ENCODE peak calls at places on chromosomes 7 and 10, in six cellular contexts. One of them, this sample, is unnamed.

GRCh38 chr7:127107601-127108007 is 145.1 kb downstream of the GRM8 start:
- DNase-seq in cardiac muscle cell: peak; percentile 92
- DNase-seq in type B pancreatic cell: peak; percentile 73
- DNase-seq in glutamatergic neuron: peak; percentile 53
- DNase-seq in psoas muscle: no peak
- DNase-seq in adrenal gland: peak; percentile 37
- DNase-seq in this sample: no peak

GRCh38 chr10:45470098-45471012 is 96.3 kb downstream of the ALOX5 start:
- DNase-seq in cardiac muscle cell: peak; percentile 15
- DNase-seq in type B pancreatic cell: no peak
- DNase-seq in glutamatergic neuron: no peak
- DNase-seq in psoas muscle: no peak
- DNase-seq in adrenal gland: no peak
- DNase-seq in this sample: peak; percentile 90

GRCh38 chr10:111249925-111250324 is 173.1 kb downstream of the ADRA2A start:
- DNase-seq in cardiac muscle cell: no peak
- DNase-seq in type B pancreatic cell: no peak
- DNase-seq in glutamatergic neuron: no peak
- DNase-seq in psoas muscle: no peak
- DNase-seq in adrenal gland: no peak
- DNase-seq in this sample: no peak

GRCh38 chr7:139875821-139876241 is 46.8 kb downstream of the TBXAS1 start:
- DNase-seq in cardiac muscle cell: no peak
- DNase-seq in type B pancreatic cell: no peak
- DNase-seq in glutamatergic neuron: no peak
- DNase-seq in psoas muscle: no peak
- DNase-seq in adrenal gland: peak; percentile 30
- DNase-seq in this sample: no peak

GRCh38 chr7:115477193-115477651 is 553.3 kb downstream of the TFEC start:
- DNase-seq in cardiac muscle cell: peak; percentile 68
- DNase-seq in type B pancreatic cell: no peak
- DNase-seq in glutamatergic neuron: peak; percentile 45
- DNase-seq in psoas muscle: peak; percentile 15
- DNase-seq in adrenal gland: no peak
- DNase-seq in this sample: no peak

GRCh38 chr10:30384791-30385201 is 35.7 kb upstream of the MTPAP start:
- DNase-seq in cardiac muscle cell: peak; percentile 50
- DNase-seq in type B pancreatic cell: no peak
- DNase-seq in glutamatergic neuron: peak; percentile 65
- DNase-seq in psoas muscle: no peak
- DNase-seq in adrenal gland: no peak
- DNase-seq in this sample: no peak

GRCh38 chr10:13100349-13101294 is 659 bp downstream of the OPTN start:
- DNase-seq in cardiac muscle cell: no peak
- DNase-seq in type B pancreatic cell: no peak
- DNase-seq in glutamatergic neuron: no peak
- DNase-seq in psoas muscle: no peak
- DNase-seq in adrenal gland: peak; percentile 57
- DNase-seq in this sample: no peak

GRCh38 chr10:102982281-102982680 is 64.2 kb downstream of the CNNM2 start:
- DNase-seq in cardiac muscle cell: no peak
- DNase-seq in type B pancreatic cell: no peak
- DNase-seq in glutamatergic neuron: no peak
- DNase-seq in psoas muscle: no peak
- DNase-seq in adrenal gland: no peak
- DNase-seq in this sample: no peak

GRCh38 chr10:24718031-24718855 is 5.4 kb downstream of the ARHGAP21 start:
- DNase-seq in cardiac muscle cell: no peak
- DNase-seq in type B pancreatic cell: no peak
- DNase-seq in glutamatergic neuron: no peak
- DNase-seq in psoas muscle: no peak
- DNase-seq in adrenal gland: no peak
- DNase-seq in this sample: peak; percentile 79

GRCh38 chr7:105245398-105246099 is 143.2 kb downstream of the SRPK2 start:
- DNase-seq in cardiac muscle cell: no peak
- DNase-seq in type B pancreatic cell: no peak
- DNase-seq in glutamatergic neuron: no peak
- DNase-seq in psoas muscle: no peak
- DNase-seq in adrenal gland: peak; percentile 44
- DNase-seq in this sample: no peak

GRCh38 chr7:39016609-39017008 is 38.9 kb downstream of the POU6F2 start:
- DNase-seq in cardiac muscle cell: no peak
- DNase-seq in type B pancreatic cell: no peak
- DNase-seq in glutamatergic neuron: no peak
- DNase-seq in psoas muscle: no peak
- DNase-seq in adrenal gland: no peak
- DNase-seq in this sample: no peak

GRCh38 chr7:151585744-151586424 is 66.2 kb upstream of the RHEB start:
- DNase-seq in cardiac muscle cell: no peak
- DNase-seq in type B pancreatic cell: no peak
- DNase-seq in glutamatergic neuron: no peak
- DNase-seq in psoas muscle: no peak
- DNase-seq in adrenal gland: no peak
- DNase-seq in this sample: no peak

GRCh38 chr10:92880233-92880861 is 32.0 kb downstream of the EXOC6 start:
- DNase-seq in cardiac muscle cell: peak; percentile 55
- DNase-seq in type B pancreatic cell: no peak
- DNase-seq in glutamatergic neuron: no peak
- DNase-seq in psoas muscle: no peak
- DNase-seq in adrenal gland: no peak
- DNase-seq in this sample: no peak

GRCh38 chr7:5755704-5756131 is 25.7 kb downstream of the RNF216 start:
- DNase-seq in cardiac muscle cell: no peak
- DNase-seq in type B pancreatic cell: no peak
- DNase-seq in glutamatergic neuron: no peak
- DNase-seq in psoas muscle: no peak
- DNase-seq in adrenal gland: no peak
- DNase-seq in this sample: no peak

GRCh38 chr7:55261386-55261770 is 103.8 kb upstream of the LANCL2 start:
- DNase-seq in cardiac muscle cell: no peak
- DNase-seq in type B pancreatic cell: peak; percentile 45
- DNase-seq in glutamatergic neuron: no peak
- DNase-seq in psoas muscle: no peak
- DNase-seq in adrenal gland: no peak
- DNase-seq in this sample: peak; percentile 39

GRCh38 chr7:92192326-92192725 is 13.4 kb upstream of the LRRD1 start:
- DNase-seq in cardiac muscle cell: no peak
- DNase-seq in type B pancreatic cell: no peak
- DNase-seq in glutamatergic neuron: no peak
- DNase-seq in psoas muscle: no peak
- DNase-seq in adrenal gland: no peak
- DNase-seq in this sample: no peak

GRCh38 chr10:119199231-119199992 is 8.0 kb upstream of the GRK5 start:
- DNase-seq in cardiac muscle cell: peak; percentile 80
- DNase-seq in type B pancreatic cell: peak; percentile 73
- DNase-seq in glutamatergic neuron: peak; percentile 60
- DNase-seq in psoas muscle: no peak
- DNase-seq in adrenal gland: peak; percentile 80
- DNase-seq in this sample: no peak

GRCh38 chr10:93085272-93085859 is 11.7 kb downstream of the CYP26A1 start:
- DNase-seq in cardiac muscle cell: no peak
- DNase-seq in type B pancreatic cell: no peak
- DNase-seq in glutamatergic neuron: no peak
- DNase-seq in psoas muscle: no peak
- DNase-seq in adrenal gland: no peak
- DNase-seq in this sample: peak; percentile 53

GRCh38 chr7:16851829-16852228 is 30.0 kb downstream of the AGR3 start:
- DNase-seq in cardiac muscle cell: no peak
- DNase-seq in type B pancreatic cell: no peak
- DNase-seq in glutamatergic neuron: no peak
- DNase-seq in psoas muscle: no peak
- DNase-seq in adrenal gland: no peak
- DNase-seq in this sample: no peak

GRCh38 chr7:96800824-96801223 is 91.2 kb upstream of the SEM1 start:
- DNase-seq in cardiac muscle cell: no peak
- DNase-seq in type B pancreatic cell: no peak
- DNase-seq in glutamatergic neuron: no peak
- DNase-seq in psoas muscle: no peak
- DNase-seq in adrenal gland: no peak
- DNase-seq in this sample: no peak

GRCh38 chr10:22623624-22624263 is 90.6 kb downstream of the PIP4K2A start:
- DNase-seq in cardiac muscle cell: no peak
- DNase-seq in type B pancreatic cell: no peak
- DNase-seq in glutamatergic neuron: no peak
- DNase-seq in psoas muscle: no peak
- DNase-seq in adrenal gland: no peak
- DNase-seq in this sample: no peak

DNA sequence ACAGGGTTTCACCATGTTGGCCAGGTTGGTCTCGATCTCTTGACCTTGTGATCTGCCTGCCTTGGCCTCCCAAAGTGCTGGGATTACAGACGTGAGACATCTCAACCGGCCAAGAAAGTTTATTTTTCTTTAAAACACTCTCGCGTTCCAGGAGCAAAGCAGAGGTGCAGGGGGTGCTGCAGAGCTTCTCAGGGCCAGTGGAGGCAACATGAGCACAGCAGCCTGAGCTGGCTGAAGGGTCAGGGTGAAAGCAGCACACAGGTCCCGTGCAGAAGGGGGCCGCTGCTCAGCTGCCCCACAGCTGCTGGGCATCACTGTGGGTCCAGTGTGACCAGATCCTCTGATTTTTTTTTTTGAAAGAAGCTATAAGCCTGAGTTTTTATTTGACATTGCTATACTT is 46.1 kb downstream of the EPHB4 start:
- DNase-seq in cardiac muscle cell: no peak
- DNase-seq in type B pancreatic cell: no peak
- DNase-seq in glutamatergic neuron: no peak
- DNase-seq in psoas muscle: no peak
- DNase-seq in adrenal gland: no peak
- DNase-seq in this sample: no peak
- TF ChIP-seq CTCF in cardiac muscle cell: no peak
- TF ChIP-seq CTCF in type B pancreatic cell: no peak
- TF ChIP-seq CTCF in glutamatergic neuron: no peak
- TF ChIP-seq CTCF in psoas muscle: no peak
- TF ChIP-seq CTCF in adrenal gland: no peak
- TF ChIP-seq CTCF in this sample: no peak

GRCh38 chr7:158816995-158817394 is 12.3 kb downstream of the ESYT2 start:
- DNase-seq in cardiac muscle cell: no peak
- DNase-seq in type B pancreatic cell: no peak
- DNase-seq in glutamatergic neuron: no peak
- DNase-seq in psoas muscle: no peak
- DNase-seq in adrenal gland: no peak
- DNase-seq in this sample: peak; percentile 50
- TF ChIP-seq CTCF in cardiac muscle cell: no peak
- TF ChIP-seq CTCF in type B pancreatic cell: no peak
- TF ChIP-seq CTCF in glutamatergic neuron: no peak
- TF ChIP-seq CTCF in psoas muscle: no peak
- TF ChIP-seq CTCF in adrenal gland: no peak
- TF ChIP-seq CTCF in this sample: no peak

DNA sequence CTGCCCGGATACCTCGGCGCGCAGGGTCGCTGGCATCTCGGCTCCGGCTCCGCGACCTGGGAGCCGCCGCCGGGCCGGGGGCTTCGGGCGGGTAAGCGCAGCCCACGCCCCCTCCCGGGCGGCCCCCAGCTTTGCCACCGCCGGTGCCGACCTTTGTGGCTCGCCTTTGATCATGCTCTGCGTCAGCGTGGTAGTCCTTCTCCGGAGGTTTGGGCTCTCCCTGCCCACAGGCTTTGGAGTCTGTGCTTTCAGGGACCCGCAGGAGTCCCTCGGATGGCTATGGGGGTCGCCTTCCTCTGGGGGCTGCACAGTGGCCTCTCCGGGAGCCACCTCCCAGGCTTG is 7.3 kb downstream of the ATP6V1F start:
- DNase-seq in cardiac muscle cell: no peak
- DNase-seq in type B pancreatic cell: no peak
- DNase-seq in glutamatergic neuron: no peak
- DNase-seq in psoas muscle: no peak
- DNase-seq in adrenal gland: no peak
- DNase-seq in this sample: no peak
- TF ChIP-seq CTCF in cardiac muscle cell: no peak
- TF ChIP-seq CTCF in type B pancreatic cell: no peak
- TF ChIP-seq CTCF in glutamatergic neuron: no peak
- TF ChIP-seq CTCF in psoas muscle: no peak
- TF ChIP-seq CTCF in adrenal gland: no peak
- TF ChIP-seq CTCF in this sample: no peak

GRCh38 chr7:79308176-79308575 is 145.3 kb downstream of the MAGI2 start:
- DNase-seq in cardiac muscle cell: peak; percentile 44
- DNase-seq in type B pancreatic cell: no peak
- DNase-seq in glutamatergic neuron: no peak
- DNase-seq in psoas muscle: no peak
- DNase-seq in adrenal gland: peak; percentile 21
- DNase-seq in this sample: no peak
- TF ChIP-seq CTCF in cardiac muscle cell: peak; percentile 9
- TF ChIP-seq CTCF in type B pancreatic cell: no peak
- TF ChIP-seq CTCF in glutamatergic neuron: no peak
- TF ChIP-seq CTCF in psoas muscle: no peak
- TF ChIP-seq CTCF in adrenal gland: no peak
- TF ChIP-seq CTCF in this sample: no peak

DNA sequence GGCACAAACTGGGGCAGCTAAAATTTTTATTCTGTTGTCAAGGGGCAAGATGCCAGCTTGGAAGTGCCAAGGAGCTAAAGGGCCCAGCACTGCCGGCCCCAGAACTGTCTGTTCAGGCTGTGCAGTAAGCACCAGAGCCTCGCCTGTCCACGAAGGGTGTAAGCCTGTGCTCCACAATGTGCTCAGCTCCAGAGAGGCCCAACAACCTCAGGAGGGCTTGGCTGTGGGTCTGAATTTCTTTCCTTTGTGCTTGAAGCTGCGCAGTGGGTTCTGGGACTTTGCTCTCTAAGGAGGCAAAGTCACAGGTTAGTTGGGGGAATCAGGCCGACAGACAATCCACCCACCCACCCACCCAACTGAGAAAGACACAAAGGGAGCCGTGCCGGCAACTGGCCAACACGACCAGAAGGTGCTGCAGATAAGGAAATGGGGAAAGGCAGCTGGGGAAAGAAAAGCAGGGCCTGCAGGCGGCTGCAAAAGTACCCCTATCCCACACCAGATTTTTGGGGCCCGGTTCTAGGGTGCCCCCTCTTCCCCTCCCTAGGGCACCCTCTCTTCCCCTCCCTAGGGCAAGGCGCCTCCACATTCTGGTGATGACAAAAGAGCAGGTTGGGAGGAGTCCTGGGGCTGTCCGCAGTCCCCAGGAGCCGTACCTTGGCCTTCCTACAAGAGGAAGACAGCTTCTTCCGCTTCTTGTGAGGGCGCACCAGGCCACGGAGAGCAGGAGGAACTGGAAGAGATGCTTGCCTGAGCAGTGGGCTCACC is 7.7 kb downstream of the DDX56 start:
- DNase-seq in cardiac muscle cell: no peak
- DNase-seq in type B pancreatic cell: no peak
- DNase-seq in glutamatergic neuron: no peak
- DNase-seq in psoas muscle: no peak
- DNase-seq in adrenal gland: no peak
- DNase-seq in this sample: no peak
- TF ChIP-seq CTCF in cardiac muscle cell: no peak
- TF ChIP-seq CTCF in type B pancreatic cell: peak; percentile 43
- TF ChIP-seq CTCF in glutamatergic neuron: peak; percentile 67
- TF ChIP-seq CTCF in psoas muscle: no peak
- TF ChIP-seq CTCF in adrenal gland: no peak
- TF ChIP-seq CTCF in this sample: no peak

GRCh38 chr10:114714281-114714741 is 56.2 kb upstream of the ABLIM1 start:
- DNase-seq in cardiac muscle cell: peak; percentile 95
- DNase-seq in type B pancreatic cell: no peak
- DNase-seq in glutamatergic neuron: no peak
- DNase-seq in psoas muscle: no peak
- DNase-seq in adrenal gland: no peak
- DNase-seq in this sample: no peak
- TF ChIP-seq CTCF in cardiac muscle cell: no peak
- TF ChIP-seq CTCF in type B pancreatic cell: no peak
- TF ChIP-seq CTCF in glutamatergic neuron: no peak
- TF ChIP-seq CTCF in psoas muscle: no peak
- TF ChIP-seq CTCF in adrenal gland: no peak
- TF ChIP-seq CTCF in this sample: no peak